ENCODE peak calls at places on chromosomes 5 and 9, in ten cellular contexts. W, U, X, J, N, S, V, B, C and T are unnamed samples.

GRCh38 chr5:147971472-147971871 is 65.1 kb upstream of the C5orf46 start:
- DNase-seq in W (no peak), U (no peak), X (no peak), J (no peak), N (no peak), S (no peak), V (no peak), B (no peak), C (no peak), T (no peak)

GRCh38 chr5:96794757-96795156 is 13.0 kb downstream of the ERAP1 start:
- DNase-seq in W (no peak), U (peak; percentile 48), X (no peak), J (no peak), N (no peak), S (no peak), V (no peak), B (no peak), C (no peak), T (no peak)

GRCh38 chr9:113464672-113465271 is 1.2 kb downstream of the RGS3 start:
- DNase-seq in W (no peak), U (no peak), X (no peak), J (no peak), N (no peak), S (no peak), V (no peak), B (no peak), C (no peak), T (no peak)

GRCh38 chr5:136034976-136035375 is 6.2 kb downstream of the TGFBI start:
- DNase-seq in W (no peak), U (no peak), X (no peak), J (no peak), N (peak; percentile 3), S (no peak), V (no peak), B (no peak), C (no peak), T (no peak)

GRCh38 chr5:68405026-68405684 is 189.6 kb downstream of the PIK3R1 start:
- DNase-seq in W (no peak), U (no peak), X (no peak), J (peak; percentile 80), N (no peak), S (no peak), V (no peak), B (no peak), C (no peak), T (no peak)

GRCh38 chr9:6703898-6704639 is 53.7 kb upstream of the KDM4C start:
- DNase-seq in W (peak; percentile 89), U (peak; percentile 74), X (peak; percentile 87), J (peak; percentile 88), N (peak; percentile 87), S (peak; percentile 85), V (peak; percentile 92), B (peak; percentile 94), C (no peak), T (peak; percentile 81)

GRCh38 chr5:7866194-7866593 is 2.6 kb downstream of the FASTKD3 start:
- DNase-seq in W (no peak), U (no peak), X (no peak), J (peak; percentile 70), N (no peak), S (no peak), V (no peak), B (no peak), C (no peak), T (no peak)

GRCh38 chr9:81686614-81687520 is 2.5 kb downstream of the TLE1 start:
- DNase-seq in W (peak; percentile 79), U (no peak), X (peak; percentile 78), J (peak; percentile 72), N (peak; percentile 86), S (peak; percentile 51), V (peak; percentile 77), B (peak; percentile 89), C (no peak), T (peak; percentile 82)

GRCh38 chr5:17373406-17374110 is 124.5 kb upstream of the TAF11L2 start:
- DNase-seq in W (no peak), U (no peak), X (no peak), J (no peak), N (no peak), S (peak; percentile 32), V (no peak), B (no peak), C (no peak), T (no peak)

GRCh38 chr9:112041536-112042243 is 133.4 kb downstream of the SUSD1 start:
- DNase-seq in W (no peak), U (no peak), X (no peak), J (no peak), N (peak; percentile 97), S (no peak), V (no peak), B (no peak), C (peak; percentile 100), T (no peak)

GRCh38 chr9:28600226-28600625 is 1026.9 kb upstream of the C9orf72 start:
- DNase-seq in W (no peak), U (no peak), X (no peak), J (no peak), N (no peak), S (no peak), V (peak; percentile 48), B (no peak), C (no peak), T (no peak)

GRCh38 chr9:116286287-116286686 is 132.7 kb downstream of the PAPPA start:
- DNase-seq in W (no peak), U (no peak), X (no peak), J (no peak), N (no peak), S (no peak), V (no peak), B (no peak), C (no peak), T (peak; percentile 67)

GRCh38 chr5:115579747-115580173 is 22.5 kb downstream of the TICAM2 start:
- DNase-seq in W (no peak), U (no peak), X (no peak), J (no peak), N (no peak), S (peak; percentile 40), V (no peak), B (no peak), C (no peak), T (no peak)

GRCh38 chr5:168947212-168947868 is 353.6 kb downstream of the SLIT3 start:
- DNase-seq in W (peak; percentile 24), U (no peak), X (no peak), J (peak; percentile 36), N (peak; percentile 25), S (peak; percentile 54), V (no peak), B (peak; percentile 24), C (no peak), T (peak; percentile 52)

GRCh38 chr5:98201006-98201620 is 572.4 kb upstream of the RGMB start:
- DNase-seq in W (no peak), U (no peak), X (no peak), J (no peak), N (no peak), S (no peak), V (no peak), B (no peak), C (no peak), T (no peak)

GRCh38 chr5:146529984-146530383 is 14.0 kb upstream of the GPR151 start:
- DNase-seq in W (no peak), U (no peak), X (no peak), J (no peak), N (no peak), S (peak; percentile 16), V (no peak), B (no peak), C (no peak), T (no peak)

GRCh38 chr5:172097356-172097755 is 90.7 kb downstream of the STK10 start:
- DNase-seq in W (peak; percentile 16), U (no peak), X (no peak), J (no peak), N (peak; percentile 69), S (no peak), V (no peak), B (no peak), C (no peak), T (no peak)

GRCh38 chr9:129885670-129886106 is 50.4 kb downstream of the USP20 start:
- DNase-seq in W (peak; percentile 93), U (peak; percentile 86), X (peak; percentile 81), J (peak; percentile 92), N (peak; percentile 94), S (peak; percentile 77), V (peak; percentile 88), B (peak; percentile 97), C (peak; percentile 44), T (peak; percentile 77)

GRCh38 chr5:107389130-107389553 is 281.6 kb downstream of the EFNA5 start:
- DNase-seq in W (no peak), U (peak; percentile 26), X (no peak), J (no peak), N (peak; percentile 50), S (peak; percentile 13), V (no peak), B (peak; percentile 29), C (no peak), T (no peak)

GRCh38 chr5:154546719-154547118 is 68.7 kb upstream of the HAND1 start:
- DNase-seq in W (no peak), U (no peak), X (no peak), J (no peak), N (no peak), S (no peak), V (no peak), B (no peak), C (no peak), T (no peak)

GRCh38 chr9:21711504-21711903 is 90.9 kb upstream of the MTAP start:
- DNase-seq in W (no peak), U (no peak), X (no peak), J (no peak), N (no peak), S (no peak), V (no peak), B (no peak), C (no peak), T (peak; percentile 63)

GRCh38 chr5:121748690-121749089 is 103.0 kb upstream of the FTMT start:
- DNase-seq in W (no peak), U (no peak), X (no peak), J (no peak), N (no peak), S (no peak), V (no peak), B (no peak), C (no peak), T (no peak)

GRCh38 chr5:120991569-120991968 is 527.5 kb downstream of the PRR16 start:
- DNase-seq in W (no peak), U (no peak), X (no peak), J (no peak), N (no peak), S (no peak), V (no peak), B (no peak), C (no peak), T (no peak)

GRCh38 chr5:68258531-68258930 is 43.0 kb downstream of the PIK3R1 start:
- DNase-seq in W (no peak), U (no peak), X (no peak), J (no peak), N (no peak), S (no peak), V (no peak), B (no peak), C (no peak), T (no peak)

GRCh38 chr5:80064124-80064523 is 29.0 kb downstream of the THBS4 start:
- DNase-seq in W (no peak), U (no peak), X (no peak), J (no peak), N (no peak), S (no peak), V (no peak), B (no peak), C (no peak), T (no peak)